ENCODE peak calls at places on chromosomes 11 and 22, in four cellular contexts. W, A, T and J are unnamed samples.

GRCh38 chr11:36110698-36111410 is 167.0 kb downstream of the LDLRAD3 start:
- DNase-seq in W (no peak), A (no peak), T (no peak), J (no peak)

GRCh38 chr11:9060700-9061111 is 30.7 kb downstream of the SCUBE2 start:
- DNase-seq in W (peak; percentile 53), A (no peak), T (peak; percentile 23), J (peak; percentile 18)

GRCh38 chr22:23305922-23306374 is 125.6 kb downstream of the BCR start:
- DNase-seq in W (no peak), A (no peak), T (no peak), J (no peak)

GRCh38 chr11:126185200-126186030 is 26.0 kb downstream of the RPUSD4 start:
- DNase-seq in W (no peak), A (no peak), T (peak; percentile 61), J (no peak)

GRCh38 chr11:73193251-73194033 is 24.6 kb upstream of the P2RY2 start:
- DNase-seq in W (no peak), A (no peak), T (no peak), J (no peak)

GRCh38 chr22:38713921-38714320 is 8.2 kb downstream of the GTPBP1 start:
- DNase-seq in W (no peak), A (no peak), T (no peak), J (no peak)

GRCh38 chr22:47837703-47838102 is 1075.3 kb downstream of the TBC1D22A start:
- DNase-seq in W (peak; percentile 26), A (peak; percentile 17), T (peak; percentile 30), J (no peak)

GRCh38 chr11:111977141-111978027 is 40.2 kb downstream of the DIXDC1 start:
- DNase-seq in W (no peak), A (no peak), T (no peak), J (no peak)

GRCh38 chr11:19428206-19429001 is 187.7 kb upstream of the E2F8 start:
- DNase-seq in W (no peak), A (no peak), T (no peak), J (peak; percentile 8)

GRCh38 chr22:44566911-44567310 is 68.9 kb upstream of the RTL6 start:
- DNase-seq in W (no peak), A (no peak), T (no peak), J (no peak)

GRCh38 chr11:38005597-38005996 is 1407.6 kb upstream of the RAG2 start:
- DNase-seq in W (no peak), A (no peak), T (no peak), J (no peak)

GRCh38 chr11:7688238-7688826 is 15.0 kb upstream of the CYB5R2 start:
- DNase-seq in W (peak; percentile 60), A (no peak), T (peak; percentile 16), J (peak; percentile 50)

GRCh38 chr11:22795914-22796313 is 33.7 kb downstream of the SVIP start:
- DNase-seq in W (peak; percentile 39), A (no peak), T (no peak), J (no peak)

GRCh38 chr11:69537126-69537525 is 55.7 kb downstream of the LINC01488 start:
- DNase-seq in W (peak; percentile 3), A (no peak), T (no peak), J (no peak)

DNA sequence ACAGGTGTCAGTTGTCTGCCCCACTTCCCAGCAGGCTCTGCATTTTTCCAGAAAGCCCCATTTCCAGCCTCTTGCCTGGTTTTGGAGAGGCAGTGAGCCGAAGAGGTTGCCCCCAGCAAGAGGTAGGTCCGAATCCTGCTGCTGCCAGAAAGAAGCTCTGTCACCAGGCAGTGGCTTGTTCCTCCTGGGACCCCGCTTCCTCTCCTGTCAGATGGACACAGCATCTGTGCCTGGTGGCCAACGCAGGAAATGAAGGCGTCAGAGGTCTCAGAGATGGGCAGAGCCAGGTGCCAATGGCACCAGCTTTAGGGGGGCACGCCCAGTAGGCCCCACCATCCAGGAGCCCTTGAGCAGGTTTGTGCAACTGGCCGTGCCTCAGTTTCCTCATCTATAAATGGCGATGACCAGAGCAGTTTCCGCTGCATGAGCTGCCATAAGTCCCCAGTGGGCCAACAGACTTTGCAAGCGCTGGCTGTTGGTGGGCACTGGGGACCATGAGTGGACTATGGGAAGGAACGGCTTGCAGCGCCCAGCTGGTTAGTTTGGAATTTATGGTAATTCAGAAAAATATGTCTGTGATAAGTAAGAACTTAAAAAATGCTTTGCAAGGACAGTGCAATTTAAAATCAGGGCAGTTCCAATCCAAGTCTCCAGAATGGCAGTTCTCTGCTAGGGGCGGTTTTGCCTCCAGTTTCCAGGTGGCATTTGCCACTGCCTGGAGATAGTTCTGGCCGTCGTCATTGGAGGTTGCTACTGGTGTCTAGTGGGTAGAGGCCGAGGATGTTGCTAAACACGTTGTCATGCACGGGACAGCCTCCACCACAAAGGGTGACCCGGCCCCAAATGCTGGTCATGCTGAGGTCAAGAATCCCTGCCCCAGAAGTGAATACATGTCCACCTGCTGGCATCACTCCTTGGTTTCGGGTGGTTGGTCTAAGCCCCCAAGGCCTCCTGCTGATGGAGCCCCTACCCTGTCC is 2.3 kb upstream of the OSBPL5 start:
- DNase-seq in W (no peak), A (no peak), T (no peak), J (no peak)
- TF ChIP-seq RNF2 in W (no peak), A (no peak), T (no peak), J (no peak)

DNA sequence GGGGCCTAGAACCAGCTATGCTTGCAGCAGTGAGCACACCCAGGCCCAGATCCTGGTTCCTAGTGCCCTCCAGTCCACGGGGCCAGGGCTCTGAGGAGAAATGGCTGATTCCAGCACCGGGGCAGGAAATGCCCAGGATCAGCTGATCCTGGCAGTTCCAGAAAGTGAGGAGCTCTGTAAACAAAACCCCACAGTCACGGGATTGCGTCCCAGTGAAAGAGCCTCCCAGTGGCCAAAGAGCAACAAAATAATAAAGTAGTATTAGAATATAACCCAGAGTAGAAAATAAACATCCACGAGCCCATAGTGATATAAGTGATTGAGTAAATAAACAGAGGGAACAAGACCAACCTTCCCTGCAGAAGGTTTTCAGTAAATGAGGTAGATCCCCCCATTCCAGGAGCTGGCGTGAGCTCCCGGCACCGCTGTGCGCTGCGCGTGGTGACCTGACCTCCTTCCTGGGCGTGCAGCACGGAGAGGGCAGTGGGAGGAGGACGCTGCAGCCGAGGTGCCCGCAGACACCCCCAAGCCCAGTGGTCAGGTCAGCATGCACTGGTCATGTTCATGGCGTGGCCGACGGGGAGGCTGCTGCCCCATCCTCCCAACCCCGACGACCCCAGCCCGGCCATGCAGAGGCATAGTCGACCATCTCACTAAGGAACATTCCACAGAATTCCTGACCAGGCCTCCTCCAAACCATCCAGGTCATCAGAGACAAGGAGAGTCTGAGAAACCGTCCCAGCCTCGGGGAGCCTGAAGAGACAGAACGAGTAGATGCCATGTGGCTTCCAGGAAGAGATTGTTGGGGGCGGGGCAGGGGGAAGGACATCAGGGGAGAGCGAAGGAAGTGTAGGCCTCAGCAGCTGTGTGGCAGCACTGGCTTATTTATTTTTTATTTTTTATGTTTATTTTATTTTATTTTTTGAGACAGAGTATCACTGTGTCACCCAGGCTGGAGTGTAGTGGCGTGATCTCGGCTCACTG is 19.9 kb downstream of the PTDSS2 start:
- DNase-seq in W (no peak), A (no peak), T (peak; percentile 83), J (peak; percentile 58)
- TF ChIP-seq RNF2 in W (no peak), A (no peak), T (no peak), J (no peak)

GRCh38 chr11:65355776-65356393 is 1.3 kb downstream of the TIGD3 start:
- DNase-seq in W (no peak), A (no peak), T (no peak), J (no peak)
- TF ChIP-seq RNF2 in W (no peak), A (no peak), T (no peak), J (no peak)

GRCh38 chr22:22026157-22026831 is 43.7 kb upstream of the TOP3B start:
- DNase-seq in W (peak; percentile 56), A (no peak), T (no peak), J (no peak)
- TF ChIP-seq RNF2 in W (no peak), A (no peak), T (no peak), J (no peak)

GRCh38 chr11:60265373-60266214 is 14.9 kb upstream of the MS4A4A start:
- DNase-seq in W (peak; percentile 53), A (no peak), T (peak; percentile 8), J (peak; percentile 28)
- TF ChIP-seq RNF2 in W (no peak), A (no peak), T (no peak), J (no peak)

GRCh38 chr11:101453682-101454081 is 130.1 kb downstream of the TRPC6 start:
- DNase-seq in W (no peak), A (no peak), T (no peak), J (no peak)

GRCh38 chr11:101458161-101458560 is 125.6 kb downstream of the TRPC6 start:
- DNase-seq in W (no peak), A (no peak), T (no peak), J (no peak)

GRCh38 chr11:101459020-101459419 is 124.8 kb downstream of the TRPC6 start:
- DNase-seq in W (no peak), A (no peak), T (no peak), J (no peak)

DNA sequence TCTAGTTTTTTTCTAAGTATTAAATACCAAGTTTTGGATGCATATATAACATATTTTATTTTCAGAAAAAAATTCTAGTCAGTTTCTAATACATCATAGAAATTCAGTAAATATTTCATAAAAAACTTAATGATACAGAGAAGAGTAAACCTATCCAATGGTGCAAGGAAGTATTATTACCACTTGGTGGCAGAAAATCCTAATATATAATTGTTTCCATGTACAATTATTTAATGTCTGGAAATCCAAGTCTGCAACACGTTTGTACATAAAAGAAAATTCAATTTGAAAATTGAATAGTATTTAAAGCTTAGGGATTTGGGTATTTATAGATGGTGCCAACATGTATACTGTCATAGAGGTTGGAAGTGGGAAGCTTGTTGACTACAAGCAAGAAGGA is 127.0 kb downstream of the TRPC6 start:
- DNase-seq in W (no peak), A (no peak), T (no peak), J (no peak)
- TF ChIP-seq RNF2 in W (no peak), A (no peak), T (no peak), J (no peak)

GRCh38 chr11:109059402-109059801 is 362.6 kb upstream of the C11orf87 start:
- DNase-seq in W (no peak), A (no peak), T (no peak), J (no peak)

DNA sequence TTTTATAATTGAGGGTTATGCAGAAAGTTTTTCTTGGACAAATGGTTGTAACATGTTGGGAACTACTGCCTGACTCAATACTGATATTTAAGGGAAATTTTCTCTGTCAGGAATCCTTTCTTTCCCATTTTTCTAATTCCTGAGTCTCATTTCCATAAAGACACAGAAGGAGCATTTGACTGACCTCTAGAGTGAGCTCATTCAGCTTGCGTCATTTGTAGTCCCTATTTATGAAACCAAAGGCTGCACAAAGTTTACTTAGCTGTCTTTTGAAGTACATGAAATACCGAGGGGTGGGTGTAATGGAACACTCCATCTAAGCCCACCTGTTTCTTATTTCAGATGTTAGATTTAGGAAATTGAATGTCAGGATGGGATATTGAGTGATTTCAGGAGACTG is 359.5 kb upstream of the C11orf87 start:
- DNase-seq in W (no peak), A (no peak), T (no peak), J (no peak)
- TF ChIP-seq RNF2 in W (no peak), A (no peak), T (no peak), J (no peak)

GRCh38 chr22:19503869-19504268 is 20.3 kb downstream of the CLDN5 start:
- DNase-seq in W (no peak), A (no peak), T (no peak), J (no peak)
- TF ChIP-seq RNF2 in W (no peak), A (no peak), T (no peak), J (no peak)

GRCh38 chr11:66967670-66968425 is 7.3 kb upstream of the C11orf86 start:
- DNase-seq in W (peak; percentile 8), A (no peak), T (no peak), J (peak; percentile 78)
- TF ChIP-seq RNF2 in W (no peak), A (no peak), T (no peak), J (no peak)